ENCODE peak calls at places on chromosome 21, in four cellular contexts. G is IMR-90, Q is gastrocnemius medialis, H is heart left ventricle. J is an unnamed sample. For H3K36me3, the result is how much of the 10 kb centered on the place peaks cover.

GRCh38 chr21:42680429-42680828 is 27.0 kb downstream of the PDE9A start:
- ATAC-seq in H (no peak), G (no peak), Q (no peak), J (no peak)

GRCh38 chr21:27721675-27722074 is 754.8 kb upstream of the ADAMTS5 start:
- ATAC-seq in Q (no peak), G (no peak), H (no peak), J (no peak)

GRCh38 chr21:33393348-33393747 is 9.9 kb upstream of the IFNGR2 start:
- ATAC-seq in G (no peak), H (no peak), Q (no peak), J (no peak)

GRCh38 chr21:41183575-41183974 is 15.6 kb downstream of the BACE2 start:
- ATAC-seq in G (no peak), H (no peak), Q (no peak), J (no peak)

GRCh38 chr21:42469272-42469671 is 26.8 kb downstream of the RSPH1 start:
- ATAC-seq in G (no peak), Q (no peak), H (no peak), J (no peak)

GRCh38 chr21:42189860-42190491 is 29.0 kb upstream of the ABCG1 start:
- ATAC-seq in H (no peak), G (no peak), Q (no peak), J (no peak)

GRCh38 chr21:16294128-16294527 is 564.3 kb downstream of the USP25 start:
- ATAC-seq in G (no peak), H (peak), Q (peak), J (no peak)

GRCh38 chr21:41458559-41458958 is 32.5 kb downstream of the MX1 start:
- ATAC-seq in H (no peak), G (no peak), Q (no peak), J (no peak)

GRCh38 chr21:42833439-42833815 is 45.9 kb downstream of the WDR4 start:
- ATAC-seq in Q (no peak), H (peak), G (peak), J (no peak)

GRCh38 chr21:27480841-27481261 is 514.0 kb upstream of the ADAMTS5 start:
- ATAC-seq in G (peak), Q (no peak), H (no peak), J (no peak)

GRCh38 chr21:26715878-26716506 is 129.2 kb downstream of the ADAMTS1 start:
- ATAC-seq in G (peak), H (peak), Q (peak), J (peak)

GRCh38 chr21:44572959-44573583 is 458 bp upstream of the KRTAP10-4 start:
- ATAC-seq in G (no peak), Q (no peak), H (no peak), J (no peak)

GRCh38 chr21:44576025-44576420 is 2.5 kb downstream of the KRTAP10-4 start:
- ATAC-seq in Q (no peak), H (no peak), G (no peak), J (no peak)

GRCh38 chr21:44571844-44572782 is 1.4 kb upstream of the KRTAP10-4 start:
- ATAC-seq in G (no peak), H (no peak), Q (no peak), J (no peak)

GRCh38 chr21:44575307-44576024 is 1.9 kb downstream of the KRTAP10-4 start:
- ATAC-seq in Q (no peak), H (no peak), G (no peak), J (no peak)

GRCh38 chr21:44574457-44575306 is 1.2 kb downstream of the KRTAP10-4 start:
- ATAC-seq in Q (no peak), H (no peak), G (no peak), J (no peak)
- TF ChIP-seq CTCF in Q (no peak), H (no peak), G (no peak), J (no peak)

DNA sequence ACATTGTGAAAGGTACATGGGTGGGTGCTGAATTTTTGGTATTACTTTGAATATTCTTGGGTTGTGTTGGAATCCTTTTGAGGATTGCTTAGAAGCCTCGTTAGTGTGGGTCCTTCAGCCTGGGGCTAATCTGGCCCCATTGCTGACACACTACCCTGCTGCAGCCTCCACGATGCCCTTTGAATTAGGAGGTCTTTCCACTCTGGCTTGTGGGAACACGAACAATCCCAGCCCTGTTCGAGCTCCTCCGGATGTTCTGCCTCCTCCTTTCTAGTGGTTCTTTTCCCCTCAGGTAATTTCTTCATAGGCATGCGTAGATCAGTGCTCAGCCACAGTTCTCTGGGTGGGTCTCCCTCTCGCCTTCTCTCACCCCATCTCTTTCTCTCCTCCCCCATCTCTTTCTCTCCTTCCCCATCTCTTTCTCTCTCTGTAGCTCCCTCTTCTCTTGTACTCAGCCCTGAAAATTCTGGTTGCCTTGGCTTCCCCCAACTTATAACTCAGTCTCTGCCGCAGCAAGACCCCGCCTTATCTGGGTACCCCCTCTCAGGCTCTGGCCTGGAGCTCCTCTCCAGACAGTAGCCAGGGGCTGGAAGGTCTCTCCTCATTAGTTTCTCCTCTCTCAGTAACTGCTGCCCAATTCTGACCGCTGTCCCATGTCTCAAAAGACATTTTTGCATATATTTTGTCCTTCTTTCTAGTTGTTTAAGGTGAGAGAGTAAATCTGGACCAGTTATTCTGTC is 46.0 kb upstream of the SLC19A1 start:
- ATAC-seq in H (no peak), G (no peak), Q (no peak), J (no peak)
- TF ChIP-seq POLR2A in H (no peak), G (no peak), Q (no peak), J (no peak)

DNA sequence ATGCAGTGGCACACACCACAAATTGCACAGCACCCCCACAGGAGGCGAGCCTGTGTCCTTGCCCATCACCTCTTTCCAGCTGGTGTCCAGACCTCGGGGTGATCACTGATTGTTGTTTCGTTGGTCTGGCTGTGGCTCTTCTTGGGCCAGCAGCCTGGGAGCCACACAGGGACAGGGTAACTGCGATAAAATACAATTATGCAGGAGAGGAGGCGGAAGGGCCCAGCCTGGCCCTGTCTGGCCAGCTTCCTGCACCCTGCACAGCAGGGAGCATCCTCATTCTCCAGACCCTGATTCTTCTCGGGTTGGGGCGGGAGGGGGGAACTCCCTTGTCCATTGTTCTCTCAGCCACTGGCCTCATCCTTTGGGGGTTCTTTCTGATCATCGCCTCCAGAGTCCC is 83.6 kb downstream of the ADARB1 start:
- ATAC-seq in G (no peak), Q (no peak), H (no peak), J (no peak)
- H3K36me3 ChIP-seq in G (half or more), Q (under half), H (under half), J (under half)

GRCh38 chr21:44927587-44928461 is 7.1 kb upstream of the ITGB2 start:
- ATAC-seq in H (peak), Q (peak), G (peak), J (peak)

GRCh38 chr21:44924611-44925010 is 3.9 kb upstream of the ITGB2 start:
- ATAC-seq in H (no peak), G (no peak), Q (no peak), J (no peak)

GRCh38 chr21:44925027-44925755 is 4.5 kb upstream of the ITGB2 start:
- ATAC-seq in Q (no peak), H (peak), G (no peak), J (no peak)

GRCh38 chr21:44927259-44927586 is 6.5 kb upstream of the ITGB2 start:
- ATAC-seq in G (no peak), Q (no peak), H (no peak), J (no peak)

DNA sequence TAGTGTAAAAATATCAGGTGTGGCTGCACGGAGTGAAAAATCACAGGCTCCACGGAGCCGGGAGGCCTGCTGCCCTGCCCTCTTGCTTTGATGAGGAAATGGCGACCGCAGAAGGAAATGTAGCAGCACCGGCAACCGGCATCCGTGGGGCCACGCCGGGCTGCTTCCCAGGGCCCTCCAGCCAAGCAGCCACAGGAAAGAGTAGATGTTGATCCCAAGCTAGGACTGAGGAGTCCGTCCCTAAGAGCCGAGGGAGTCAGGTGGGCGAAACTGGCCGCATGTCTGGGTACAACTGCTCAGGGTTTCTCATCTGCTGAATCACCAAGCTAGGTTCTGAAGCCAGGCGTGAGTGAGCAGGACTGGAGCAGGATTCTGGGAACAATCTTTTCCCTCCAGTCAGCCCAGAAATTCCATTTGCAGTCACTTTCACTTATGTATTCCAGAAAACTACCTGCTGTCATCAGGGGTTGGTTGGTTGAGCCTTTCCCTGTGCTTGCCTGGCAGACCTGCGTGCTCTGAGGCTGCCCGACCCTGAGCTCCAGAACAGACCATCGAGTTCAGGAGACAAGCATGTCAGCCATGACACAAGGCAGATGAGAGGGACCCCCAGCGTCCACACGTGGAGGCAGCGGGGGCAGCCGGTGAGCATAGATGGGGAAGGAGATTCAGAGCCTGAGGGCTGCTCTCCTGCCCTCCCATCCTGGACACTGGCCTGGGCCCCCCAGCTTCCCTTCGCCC is 5.8 kb upstream of the ITGB2 start:
- ATAC-seq in Q (no peak), H (no peak), G (no peak), J (no peak)
- TF ChIP-seq CTCF in Q (no peak), H (no peak), G (no peak), J (no peak)

DNA sequence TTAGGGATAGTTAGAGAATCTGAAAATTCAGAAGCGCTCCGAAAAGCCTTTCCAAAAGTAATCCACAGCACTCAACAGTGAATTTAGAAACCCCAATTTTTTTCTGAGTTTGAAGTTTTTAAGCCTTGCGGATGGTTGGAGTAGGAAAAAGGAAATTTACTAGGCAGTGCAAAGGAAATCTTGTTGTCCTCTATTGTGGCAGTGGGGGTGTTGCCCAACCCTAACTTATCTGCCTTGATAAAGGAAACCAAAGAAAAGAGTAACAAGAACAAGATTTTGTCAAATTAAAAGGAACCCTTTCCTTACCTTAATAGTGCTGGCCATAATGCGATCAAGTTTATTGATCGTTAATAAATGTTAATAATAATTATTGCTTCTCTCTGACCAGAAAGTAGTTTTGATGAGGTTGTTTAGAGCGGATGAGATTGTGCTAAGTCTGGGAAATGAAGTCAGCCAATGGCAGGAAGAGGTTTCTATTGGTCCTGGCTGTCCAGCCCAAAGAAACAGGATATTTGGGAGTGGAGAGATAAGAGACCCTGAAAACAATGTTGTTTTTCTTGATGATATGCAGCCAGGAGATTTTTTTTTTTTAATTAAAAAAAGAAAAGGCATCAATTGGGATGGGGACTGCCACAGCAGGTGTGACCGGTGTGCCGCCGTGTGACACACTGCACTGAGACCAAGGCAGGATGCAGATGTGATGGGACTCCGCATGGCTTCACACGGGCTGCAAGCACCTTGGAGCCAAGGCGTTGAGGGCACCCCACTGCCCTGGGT is at the start of gene ERG:
- ATAC-seq in Q (peak), H (peak), G (no peak), J (peak)
- TF ChIP-seq POLR2A in Q (peak), H (no peak), G (no peak), J (no peak)

GRCh38 chr21:31993826-31994791 is 121.3 kb downstream of the HUNK start:
- ATAC-seq in Q (no peak), H (no peak), G (peak), J (no peak)
- H3K36me3 ChIP-seq in Q (under half), H (under half), G (under half), J (under half)

DNA sequence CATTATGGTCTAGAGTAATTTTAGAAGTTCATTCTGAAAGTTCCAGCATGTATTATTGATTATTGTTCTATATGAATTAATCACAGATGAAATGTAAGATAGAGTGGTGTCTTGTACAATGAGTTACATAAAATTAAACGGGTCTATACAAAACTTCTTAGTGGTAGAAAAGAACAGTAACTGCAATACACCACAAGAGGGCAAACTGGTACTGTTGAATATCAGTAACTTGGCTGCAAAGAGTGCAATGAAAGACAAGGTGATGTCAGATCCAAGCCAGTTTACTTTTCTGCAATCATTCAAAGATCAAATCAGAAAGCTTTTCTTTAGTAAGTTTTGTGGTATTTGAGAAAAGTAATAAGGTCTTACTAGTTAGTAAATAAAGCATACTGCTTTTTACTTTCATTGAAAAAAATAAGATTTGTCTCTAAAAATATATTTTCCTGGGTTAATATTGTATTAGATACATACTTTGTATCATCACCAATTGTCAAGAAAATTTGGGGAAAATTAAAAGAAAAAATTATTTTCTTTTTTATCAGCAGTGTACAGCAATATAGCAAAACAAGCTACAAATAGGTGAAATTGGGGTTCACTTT is 66.4 kb upstream of the BTG3 start:
- ATAC-seq in H (peak), G (peak), Q (peak), J (peak)
- TF ChIP-seq CTCF in H (peak), G (peak), Q (peak), J (peak)

GRCh38 chr21:36693144-36694040 is 5.5 kb upstream of the SIM2 start:
- ATAC-seq in H (no peak), Q (no peak), G (no peak), J (no peak)

GRCh38 chr21:36692844-36693143 is 6.1 kb upstream of the SIM2 start:
- ATAC-seq in G (no peak), Q (no peak), H (no peak), J (no peak)

GRCh38 chr21:36695283-36695634 is 3.7 kb upstream of the SIM2 start:
- ATAC-seq in Q (no peak), H (no peak), G (no peak), J (no peak)

GRCh38 chr21:36694593-36695282 is 4.2 kb upstream of the SIM2 start:
- ATAC-seq in H (no peak), Q (no peak), G (no peak), J (no peak)

DNA sequence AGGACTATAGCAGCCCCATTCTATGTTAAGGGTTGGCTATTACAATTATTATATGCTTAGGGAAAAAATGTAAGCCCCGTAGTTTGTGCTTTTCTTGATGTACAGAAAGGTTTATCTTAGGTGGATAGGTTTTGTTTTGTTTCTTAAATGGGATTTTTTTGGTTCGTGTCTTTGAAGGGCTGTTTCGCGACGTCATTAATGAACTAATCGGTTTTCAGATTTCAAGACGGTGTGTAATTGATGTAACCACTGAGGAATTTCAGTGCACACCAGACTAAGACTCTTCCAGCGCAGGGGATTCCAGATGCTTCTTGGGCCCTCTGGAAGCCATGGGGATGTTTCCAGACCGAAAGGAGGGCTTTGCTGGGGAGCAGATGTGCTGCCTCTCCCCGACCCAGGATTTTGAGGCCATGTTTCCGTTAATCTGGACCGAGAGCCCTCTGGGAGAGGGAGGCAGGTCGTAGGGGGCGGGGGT is 4.8 kb upstream of the SIM2 start:
- ATAC-seq in Q (no peak), H (no peak), G (no peak), J (no peak)
- TF ChIP-seq POLR2A in Q (no peak), H (no peak), G (no peak), J (no peak)

DNA sequence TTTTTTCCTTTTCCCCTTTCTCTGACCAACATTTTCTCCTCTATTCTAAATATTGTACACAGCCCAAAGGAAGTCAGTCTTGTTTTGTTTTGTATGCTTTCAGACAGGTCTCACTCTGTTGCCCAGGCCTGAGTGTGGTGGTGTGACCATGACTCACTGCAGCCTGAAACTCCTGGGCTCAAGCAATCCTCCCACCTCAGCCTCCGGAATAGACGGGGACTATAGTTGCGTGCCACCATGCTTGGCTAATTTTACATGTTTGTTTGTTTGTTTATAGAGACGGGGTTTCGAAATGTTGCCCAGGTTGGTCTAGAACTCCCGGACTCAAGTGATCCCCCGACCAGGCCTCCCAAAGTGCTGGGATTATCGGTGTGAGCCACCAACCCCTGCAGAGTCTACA is 72.8 kb downstream of the NRIP1 start:
- ATAC-seq in Q (no peak), H (no peak), G (no peak), J (no peak)
- H3K36me3 ChIP-seq in Q (under half), H (under half), G (under half), J (under half)

DNA sequence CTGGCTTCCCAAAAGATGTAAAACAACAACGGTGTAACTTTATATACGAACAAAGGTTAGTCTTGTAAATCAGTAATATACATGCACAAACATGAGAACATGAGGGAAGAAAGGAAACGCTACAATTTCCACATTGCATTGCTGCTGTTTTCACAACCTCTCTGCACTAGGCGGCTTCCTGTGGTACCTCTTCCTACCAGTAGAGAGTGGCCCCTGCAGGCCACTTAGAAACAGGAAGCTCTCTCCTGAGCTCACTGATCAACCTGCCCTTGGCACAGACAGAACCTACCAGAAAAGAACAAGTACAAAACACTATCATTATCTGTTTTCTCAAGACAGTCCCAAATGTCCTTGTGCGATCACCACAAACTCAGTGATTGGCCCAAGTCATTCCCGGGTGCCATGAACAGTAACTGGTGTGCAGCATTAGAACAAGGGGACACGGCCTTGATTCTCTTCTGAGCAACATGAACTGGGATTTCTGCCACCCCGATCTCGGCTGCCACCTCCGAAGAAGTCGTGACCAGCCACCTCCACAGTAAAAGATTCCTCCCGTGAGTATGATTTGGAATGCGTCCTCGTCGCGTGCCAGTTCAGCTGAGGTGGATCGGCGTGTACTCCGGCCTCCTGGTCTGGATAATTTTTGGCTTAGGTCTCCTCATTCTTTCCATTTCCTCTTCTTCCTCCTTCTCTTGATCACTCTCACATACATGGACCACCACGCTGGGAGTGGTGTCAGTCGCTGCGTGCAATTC is 5.7 kb upstream of the KCNE1 start:
- ATAC-seq in G (no peak), H (peak), Q (no peak), J (no peak)
- TF ChIP-seq CTCF in G (peak), H (no peak), Q (no peak), J (no peak)

J was measured in gastroesophageal sphincter.